ENCODE peak calls at places on chromosomes 5 and 9, in five cellular contexts. V, S, J, I and U are unnamed samples.

GRCh38 chr9:114285166-114285867 is 37.6 kb upstream of the ORM1 start:
- DNase-seq in V (no peak), I (no peak), J (no peak), S (peak; percentile 52), U (peak; percentile 93)

GRCh38 chr9:72440383-72440782 is 75.4 kb upstream of the ZFAND5 start:
- DNase-seq in I (no peak), V (no peak), J (no peak), S (no peak), U (no peak)

GRCh38 chr5:67644221-67644920 is 447.8 kb upstream of the CD180 start:
- DNase-seq in J (no peak), V (no peak), I (no peak), S (no peak), U (no peak)

GRCh38 chr5:54701179-54701578 is 183.6 kb downstream of the SNX18 start:
- DNase-seq in I (no peak), S (no peak), J (no peak), V (no peak), U (no peak)

GRCh38 chr5:77101298-77101697 is 14.2 kb upstream of the ZBED3 start:
- DNase-seq in I (no peak), S (no peak), J (no peak), V (no peak), U (no peak)

GRCh38 chr5:145495741-145496140 is 339.4 kb downstream of the PRELID2 start:
- DNase-seq in V (no peak), S (no peak), I (no peak), J (no peak), U (no peak)

GRCh38 chr5:75551471-75551870 is 39.8 kb downstream of the POLK start:
- DNase-seq in S (no peak), J (no peak), I (no peak), V (no peak), U (no peak)

GRCh38 chr5:606061-606460 is 6.1 kb upstream of the CEP72 start:
- DNase-seq in V (no peak), I (no peak), J (no peak), S (no peak), U (peak; percentile 76)

GRCh38 chr5:72841756-72842535 is 25.5 kb downstream of the TNPO1 start:
- DNase-seq in J (no peak), S (no peak), I (no peak), V (no peak), U (no peak)

GRCh38 chr5:31664566-31664965 is 25.6 kb downstream of the PDZD2 start:
- DNase-seq in V (no peak), S (peak; percentile 91), I (no peak), J (peak; percentile 31), U (no peak)

GRCh38 chr9:109035684-109036423 is 22.6 kb upstream of the CTNNAL1 start:
- DNase-seq in I (no peak), V (no peak), S (no peak), J (no peak), U (no peak)

GRCh38 chr9:131545003-131545785 is at the start of gene PRRT1B:
- DNase-seq in V (peak; percentile 89), S (no peak), I (peak; percentile 65), J (no peak), U (no peak)

GRCh38 chr9:68705636-68706578 is 867 bp downstream of the PIP5K1B start:
- DNase-seq in S (peak; percentile 63), I (peak; percentile 17), V (peak; percentile 67), J (peak; percentile 48), U (no peak)
- TF ChIP-seq CTCF in S (no peak), I (no peak), V (no peak), J (peak; percentile 27), U (no peak)

GRCh38 chr9:84775056-84775648 is 105.6 kb downstream of the NTRK2 start:
- DNase-seq in S (no peak), V (no peak), I (no peak), J (no peak), U (no peak)
- TF ChIP-seq CTCF in S (no peak), V (no peak), I (no peak), J (no peak), U (no peak)

DNA sequence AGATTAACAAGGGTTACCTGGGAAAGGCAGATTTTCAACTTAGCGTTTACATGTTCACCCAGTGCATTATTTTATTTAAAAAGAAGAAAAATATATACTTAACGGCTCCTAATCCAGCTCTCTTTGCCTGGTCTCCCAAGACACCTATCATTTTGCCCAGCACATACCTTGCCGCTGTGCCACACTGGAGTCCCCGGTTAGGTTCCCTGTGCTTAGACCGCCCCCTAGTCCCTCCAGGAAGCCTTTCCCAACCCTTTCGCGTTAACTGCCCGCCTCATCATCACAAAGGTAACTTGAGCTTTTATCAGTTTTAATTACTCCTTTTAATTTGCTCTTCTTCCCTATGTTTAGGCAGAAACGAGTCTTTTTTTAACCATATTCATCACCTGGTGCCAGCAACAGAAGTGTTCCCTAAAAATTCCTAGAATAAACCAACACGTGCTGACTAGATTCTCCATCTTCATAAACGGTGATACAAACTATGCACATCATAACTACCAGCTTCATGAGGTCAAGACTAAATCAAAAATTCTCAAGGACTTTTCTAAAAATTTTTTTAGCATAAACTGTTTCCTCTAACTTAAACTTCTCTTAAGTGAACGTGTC is 19.7 kb downstream of the DNAJA1 start:
- DNase-seq in S (peak; percentile 84), I (no peak), J (no peak), V (peak; percentile 48), U (no peak)
- TF ChIP-seq CTCF in S (peak; percentile 64), I (peak; percentile 25), J (no peak), V (no peak), U (peak; percentile 43)

DNA sequence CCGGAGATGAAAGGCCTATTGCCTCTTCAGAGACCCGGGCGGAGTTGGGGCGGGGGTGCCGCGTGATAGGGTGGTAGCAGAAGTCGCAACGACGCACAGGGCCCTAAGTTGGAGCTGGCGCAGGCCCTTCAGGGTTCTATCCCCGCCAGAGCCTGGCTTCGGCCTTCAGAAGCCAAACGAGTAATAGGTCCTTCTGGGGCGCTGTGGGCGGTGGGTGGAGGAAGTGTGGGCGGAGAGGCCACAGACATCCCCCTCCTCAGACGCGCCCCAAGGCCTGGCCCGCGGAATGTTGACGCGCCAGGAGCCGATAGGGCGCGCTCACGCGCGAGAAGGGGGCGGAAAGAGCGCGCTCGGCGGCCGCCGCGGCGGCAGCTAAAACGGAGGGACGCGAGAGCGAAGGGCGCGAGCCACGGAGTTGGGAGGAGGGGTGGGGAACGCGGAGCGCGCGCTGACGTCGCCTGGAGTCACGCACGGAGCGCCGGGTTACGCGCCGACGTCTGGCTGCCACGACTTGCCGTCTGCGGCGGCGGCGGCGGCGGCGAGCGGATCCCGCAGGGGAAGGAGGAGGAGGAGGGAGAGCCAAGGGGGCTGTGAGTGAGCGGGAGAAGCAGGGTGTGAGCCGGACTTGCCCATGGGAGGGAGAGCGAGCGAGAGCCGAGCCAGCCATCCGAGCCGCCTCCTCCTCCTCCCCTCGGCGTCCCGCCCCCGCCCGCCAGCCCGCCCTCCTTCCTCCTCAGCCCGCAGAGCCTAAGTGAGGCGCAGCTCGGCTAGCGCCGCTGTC is 6.4 kb upstream of the PURA start:
- DNase-seq in J (peak; percentile 93), V (peak; percentile 95), I (peak; percentile 84), S (peak; percentile 95), U (peak; percentile 96)
- TF ChIP-seq CTCF in J (peak; percentile 14), V (peak; percentile 23), I (peak; percentile 38), S (no peak), U (peak; percentile 30)

GRCh38 chr9:7360513-7360912 is 439.1 kb downstream of the DMAC1 start:
- DNase-seq in S (peak; percentile 84), J (no peak), V (no peak), I (no peak), U (no peak)
- TF ChIP-seq CTCF in S (peak; percentile 78), J (no peak), V (no peak), I (no peak), U (no peak)

DNA sequence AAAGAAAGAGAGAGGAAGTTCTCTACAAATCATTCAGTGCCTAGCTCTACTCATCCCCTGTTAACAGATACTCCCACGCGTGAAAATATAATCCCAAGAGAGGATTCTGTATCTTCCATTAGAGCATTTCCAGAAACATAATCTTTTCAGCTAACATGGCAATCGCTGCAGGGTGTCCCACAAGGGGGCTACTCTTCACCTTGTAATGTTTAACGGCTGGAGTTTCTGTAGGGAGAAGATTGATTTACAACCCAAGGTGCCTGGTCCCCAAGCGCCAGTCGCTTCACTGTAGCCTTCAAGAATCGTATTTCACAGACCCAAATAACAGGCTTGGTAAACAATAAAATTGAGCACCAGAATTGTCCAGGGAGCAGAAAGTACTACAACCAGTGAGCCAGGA is 318.7 kb downstream of the TLE1 start:
- DNase-seq in I (no peak), J (no peak), V (no peak), S (no peak), U (no peak)
- TF ChIP-seq CTCF in I (no peak), J (no peak), V (no peak), S (no peak), U (no peak)